ENCODE peak calls at places on chromosome 13, in four cellular contexts. One of them, this sample, is unnamed.

GRCh38 chr13:24152292-24153214 is 8.0 kb upstream of the SPATA13 start:
- DNase-seq in ureter: no peak
- DNase-seq in GM23338: no peak
- DNase-seq in ACHN: no peak
- DNase-seq in this sample: no peak

GRCh38 chr13:24693862-24694471 is 13.8 kb downstream of the ATP12A start:
- DNase-seq in GM23338: peak; percentile 95
- DNase-seq in ureter: no peak
- DNase-seq in ACHN: peak; percentile 19
- DNase-seq in this sample: peak; percentile 82

GRCh38 chr13:91200486-91200885 is 147.0 kb upstream of the MIR17HG start:
- DNase-seq in ureter: no peak
- DNase-seq in GM23338: no peak
- DNase-seq in ACHN: no peak
- DNase-seq in this sample: no peak

GRCh38 chr13:81302677-81303076 is 961.8 kb upstream of the SPRY2 start:
- DNase-seq in ACHN: no peak
- DNase-seq in GM23338: no peak
- DNase-seq in ureter: no peak
- DNase-seq in this sample: no peak

GRCh38 chr13:73248711-73249580 is 190.1 kb downstream of the KLF5 start:
- DNase-seq in ureter: peak; percentile 50
- DNase-seq in ACHN: no peak
- DNase-seq in GM23338: peak; percentile 18
- DNase-seq in this sample: peak; percentile 33

GRCh38 chr13:47433461-47434005 is 536.7 kb upstream of the HTR2A start:
- DNase-seq in GM23338: no peak
- DNase-seq in ureter: no peak
- DNase-seq in ACHN: no peak
- DNase-seq in this sample: no peak

GRCh38 chr13:110272227-110272626 is 34.7 kb downstream of the COL4A1 start:
- DNase-seq in ureter: peak; percentile 34
- DNase-seq in ACHN: no peak
- DNase-seq in GM23338: no peak
- DNase-seq in this sample: no peak

GRCh38 chr13:79895416-79895815 is 414.5 kb downstream of the NDFIP2 start:
- DNase-seq in ACHN: no peak
- DNase-seq in GM23338: no peak
- DNase-seq in ureter: no peak
- DNase-seq in this sample: no peak

GRCh38 chr13:54958781-54959180 is 1930.2 kb downstream of the OLFM4 start:
- DNase-seq in ureter: no peak
- DNase-seq in ACHN: no peak
- DNase-seq in GM23338: peak; percentile 5
- DNase-seq in this sample: no peak

GRCh38 chr13:61183670-61184069 is 232.0 kb downstream of the PCDH20 start:
- DNase-seq in ACHN: no peak
- DNase-seq in ureter: no peak
- DNase-seq in GM23338: no peak
- DNase-seq in this sample: no peak

GRCh38 chr13:110000534-110001345 is 214.4 kb upstream of the IRS2 start:
- DNase-seq in ureter: no peak
- DNase-seq in GM23338: no peak
- DNase-seq in ACHN: no peak
- DNase-seq in this sample: no peak

GRCh38 chr13:48644951-48645350 is 8.8 kb upstream of the CYSLTR2 start:
- DNase-seq in GM23338: no peak
- DNase-seq in ureter: no peak
- DNase-seq in ACHN: no peak
- DNase-seq in this sample: no peak

GRCh38 chr13:99812611-99813010 is 159.0 kb downstream of the ZIC5 start:
- DNase-seq in ureter: no peak
- DNase-seq in GM23338: no peak
- DNase-seq in ACHN: peak; percentile 95
- DNase-seq in this sample: no peak

GRCh38 chr13:45412274-45413049 is 5.7 kb downstream of the SLC25A30 start:
- DNase-seq in ureter: no peak
- DNase-seq in GM23338: no peak
- DNase-seq in ACHN: no peak
- DNase-seq in this sample: no peak

GRCh38 chr13:85261757-85262346 is 537.4 kb downstream of the SLITRK6 start:
- DNase-seq in ureter: no peak
- DNase-seq in ACHN: peak; percentile 23
- DNase-seq in GM23338: peak; percentile 11
- DNase-seq in this sample: no peak

GRCh38 chr13:105334211-105334610 is 1201.3 kb downstream of the EFNB2 start:
- DNase-seq in GM23338: no peak
- DNase-seq in ureter: no peak
- DNase-seq in ACHN: peak; percentile 4
- DNase-seq in this sample: no peak

GRCh38 chr13:107586216-107586615 is 629.1 kb downstream of the LIG4 start:
- DNase-seq in GM23338: no peak
- DNase-seq in ACHN: no peak
- DNase-seq in ureter: no peak
- DNase-seq in this sample: no peak

GRCh38 chr13:73142091-73142490 is 83.3 kb downstream of the KLF5 start:
- DNase-seq in GM23338: no peak
- DNase-seq in ureter: no peak
- DNase-seq in ACHN: no peak
- DNase-seq in this sample: no peak

GRCh38 chr13:100519626-100520025 is 69.0 kb downstream of the GGACT start:
- DNase-seq in ureter: no peak
- DNase-seq in ACHN: no peak
- DNase-seq in GM23338: no peak
- DNase-seq in this sample: no peak

GRCh38 chr13:112710855-112711527 is 21.2 kb downstream of the ATP11A start:
- DNase-seq in ACHN: no peak
- DNase-seq in ureter: no peak
- DNase-seq in GM23338: no peak
- DNase-seq in this sample: no peak

GRCh38 chr13:41694902-41695301 is 237.6 kb downstream of the RGCC start:
- DNase-seq in GM23338: no peak
- DNase-seq in ureter: peak; percentile 56
- DNase-seq in ACHN: peak; percentile 86
- DNase-seq in this sample: no peak

GRCh38 chr13:80840313-80840976 is 499.5 kb upstream of the SPRY2 start:
- DNase-seq in ACHN: no peak
- DNase-seq in GM23338: peak; percentile 39
- DNase-seq in ureter: no peak
- DNase-seq in this sample: no peak

GRCh38 chr13:87123987-87124784 is 547.0 kb upstream of the SLITRK5 start:
- DNase-seq in ureter: no peak
- DNase-seq in ACHN: peak; percentile 98
- DNase-seq in GM23338: peak; percentile 48
- DNase-seq in this sample: peak; percentile 48

GRCh38 chr13:71867101-71867814 is at the start of gene DACH1:
- DNase-seq in GM23338: peak; percentile 68
- DNase-seq in ureter: peak; percentile 71
- DNase-seq in ACHN: peak; percentile 33
- DNase-seq in this sample: peak; percentile 62